ENCODE peak calls at places on chromosomes 4 and X, in six cellular contexts. C, N, Y, O, L and Q are unnamed samples.

GRCh38 chr4:145583191-145583590 is 36.0 kb upstream of the MMAA start:
- DNase-seq in C (no peak), N (no peak), Y (no peak), O (no peak), L (no peak), Q (no peak)

GRCh38 chrX:24012266-24012665 is 14.7 kb downstream of the KLHL15 start:
- DNase-seq in C (no peak), N (no peak), Y (no peak), O (no peak), L (no peak), Q (no peak)

GRCh38 chrX:37350034-37350365 is 836 bp downstream of the PRRG1 start:
- DNase-seq in C (peak; percentile 17), N (no peak), Y (no peak), O (no peak), L (no peak), Q (no peak)

GRCh38 chr4:144350706-144351105 is 210.2 kb upstream of the GYPA start:
- DNase-seq in C (no peak), N (no peak), Y (no peak), O (no peak), L (no peak), Q (no peak)

GRCh38 chrX:135536883-135537282 is 16.4 kb downstream of the INTS6L start:
- DNase-seq in C (no peak), N (no peak), Y (peak; percentile 3), O (no peak), L (no peak), Q (no peak)

GRCh38 chrX:30713061-30713525 is 59.9 kb downstream of the GK start:
- DNase-seq in C (peak; percentile 53), N (no peak), Y (peak; percentile 18), O (peak; percentile 46), L (peak; percentile 1), Q (peak; percentile 46)

GRCh38 chr4:87026795-87027495 is 92.1 kb downstream of the AFF1 start:
- DNase-seq in C (no peak), N (no peak), Y (peak; percentile 41), O (no peak), L (no peak), Q (no peak)

GRCh38 chr4:74529284-74530041 is 84.5 kb downstream of the AREG start:
- DNase-seq in C (no peak), N (no peak), Y (no peak), O (no peak), L (no peak), Q (peak; percentile 41)

GRCh38 chr4:78058591-78059523 is 1.7 kb downstream of the FRAS1 start:
- DNase-seq in C (peak; percentile 50), N (no peak), Y (peak; percentile 24), O (peak; percentile 51), L (peak; percentile 3), Q (peak; percentile 41)

GRCh38 chrX:106612403-106612789 is 618 bp downstream of the RADX start:
- DNase-seq in C (no peak), N (no peak), Y (no peak), O (no peak), L (no peak), Q (no peak)

GRCh38 chr4:113958766-113959540 is 20.5 kb downstream of the ARSJ start:
- DNase-seq in C (peak; percentile 11), N (no peak), Y (no peak), O (no peak), L (no peak), Q (no peak)

GRCh38 chrX:137041329-137041728 is 7.5 kb upstream of the GPR101 start:
- DNase-seq in C (no peak), N (no peak), Y (no peak), O (no peak), L (no peak), Q (no peak)

GRCh38 chr4:94407846-94408245 is 43.9 kb upstream of the PDLIM5 start:
- DNase-seq in C (no peak), N (no peak), Y (no peak), O (no peak), L (no peak), Q (no peak)

GRCh38 chr4:14334166-14334565 is 668.1 kb upstream of the CPEB2 start:
- DNase-seq in C (no peak), N (no peak), Y (no peak), O (no peak), L (no peak), Q (no peak)

GRCh38 chrX:114580336-114580735 is 3.5 kb upstream of the HTR2C start:
- DNase-seq in C (no peak), N (no peak), Y (no peak), O (no peak), L (no peak), Q (no peak)